ENCODE peak calls at places on chromosomes 3 and 15, in nine cellular contexts. One of them, this sample, is unnamed.

GRCh38 chr3:42712344-42712648 is 9.7 kb upstream of the HHATL start:
- DNase-seq in CD4-positive, alpha-beta T cell: no peak
- DNase-seq in LoVo: no peak
- DNase-seq in NCI-H748 treated with DMSO at 0.1 percent for 48 hours: no peak
- DNase-seq in naive thymus-derived CD8-positive, alpha-beta T cell: no peak
- DNase-seq in body of pancreas: no peak
- DNase-seq in B cell: no peak
- DNase-seq in BE2C: no peak
- DNase-seq in mammary epithelial cell: no peak
- DNase-seq in this sample: no peak

GRCh38 chr15:65952425-65953053 is 83.2 kb downstream of the RAB11A start:
- DNase-seq in B cell: no peak
- DNase-seq in naive thymus-derived CD8-positive, alpha-beta T cell: no peak
- DNase-seq in CD4-positive, alpha-beta T cell: no peak
- DNase-seq in NCI-H748 treated with DMSO at 0.1 percent for 48 hours: no peak
- DNase-seq in LoVo: peak
- DNase-seq in BE2C: no peak
- DNase-seq in body of pancreas: peak
- DNase-seq in mammary epithelial cell: peak
- DNase-seq in this sample: no peak

GRCh38 chr3:113104746-113105479 is 106.4 kb upstream of the BOC start:
- DNase-seq in naive thymus-derived CD8-positive, alpha-beta T cell: no peak
- DNase-seq in mammary epithelial cell: no peak
- DNase-seq in CD4-positive, alpha-beta T cell: no peak
- DNase-seq in NCI-H748 treated with DMSO at 0.1 percent for 48 hours: no peak
- DNase-seq in BE2C: no peak
- DNase-seq in LoVo: no peak
- DNase-seq in body of pancreas: no peak
- DNase-seq in B cell: no peak
- DNase-seq in this sample: no peak

GRCh38 chr15:59218099-59218498 is 11.5 kb downstream of the LDHAL6B start:
- DNase-seq in body of pancreas: no peak
- DNase-seq in B cell: no peak
- DNase-seq in mammary epithelial cell: no peak
- DNase-seq in naive thymus-derived CD8-positive, alpha-beta T cell: no peak
- DNase-seq in BE2C: no peak
- DNase-seq in CD4-positive, alpha-beta T cell: no peak
- DNase-seq in NCI-H748 treated with DMSO at 0.1 percent for 48 hours: no peak
- DNase-seq in LoVo: no peak
- DNase-seq in this sample: no peak

GRCh38 chr3:194250104-194251002 is 100.8 kb downstream of the CPN2 start:
- DNase-seq in BE2C: peak
- DNase-seq in CD4-positive, alpha-beta T cell: no peak
- DNase-seq in B cell: no peak
- DNase-seq in LoVo: no peak
- DNase-seq in mammary epithelial cell: no peak
- DNase-seq in naive thymus-derived CD8-positive, alpha-beta T cell: no peak
- DNase-seq in NCI-H748 treated with DMSO at 0.1 percent for 48 hours: no peak
- DNase-seq in body of pancreas: no peak
- DNase-seq in this sample: no peak

GRCh38 chr15:73620078-73620477 is 13.1 kb downstream of the NPTN start:
- DNase-seq in LoVo: no peak
- DNase-seq in B cell: no peak
- DNase-seq in NCI-H748 treated with DMSO at 0.1 percent for 48 hours: no peak
- DNase-seq in naive thymus-derived CD8-positive, alpha-beta T cell: no peak
- DNase-seq in BE2C: no peak
- DNase-seq in CD4-positive, alpha-beta T cell: no peak
- DNase-seq in body of pancreas: no peak
- DNase-seq in mammary epithelial cell: no peak
- DNase-seq in this sample: no peak

GRCh38 chr3:151901282-151901945 is 28.0 kb downstream of the SUCNR1 start:
- DNase-seq in mammary epithelial cell: no peak
- DNase-seq in B cell: no peak
- DNase-seq in LoVo: no peak
- DNase-seq in body of pancreas: no peak
- DNase-seq in NCI-H748 treated with DMSO at 0.1 percent for 48 hours: no peak
- DNase-seq in naive thymus-derived CD8-positive, alpha-beta T cell: no peak
- DNase-seq in CD4-positive, alpha-beta T cell: no peak
- DNase-seq in BE2C: no peak
- DNase-seq in this sample: no peak

GRCh38 chr3:60365360-60365759 is 885.9 kb downstream of the FHIT start:
- DNase-seq in BE2C: no peak
- DNase-seq in body of pancreas: no peak
- DNase-seq in NCI-H748 treated with DMSO at 0.1 percent for 48 hours: no peak
- DNase-seq in B cell: no peak
- DNase-seq in CD4-positive, alpha-beta T cell: no peak
- DNase-seq in naive thymus-derived CD8-positive, alpha-beta T cell: no peak
- DNase-seq in mammary epithelial cell: peak
- DNase-seq in LoVo: no peak
- DNase-seq in this sample: no peak

GRCh38 chr3:60504827-60505457 is 746.3 kb downstream of the FHIT start:
- DNase-seq in NCI-H748 treated with DMSO at 0.1 percent for 48 hours: no peak
- DNase-seq in BE2C: no peak
- DNase-seq in naive thymus-derived CD8-positive, alpha-beta T cell: no peak
- DNase-seq in LoVo: no peak
- DNase-seq in body of pancreas: no peak
- DNase-seq in CD4-positive, alpha-beta T cell: no peak
- DNase-seq in B cell: no peak
- DNase-seq in mammary epithelial cell: no peak
- DNase-seq in this sample: no peak

GRCh38 chr3:178270838-178271237 is 265.4 kb upstream of the KCNMB2 start:
- DNase-seq in mammary epithelial cell: peak
- DNase-seq in B cell: no peak
- DNase-seq in CD4-positive, alpha-beta T cell: no peak
- DNase-seq in LoVo: no peak
- DNase-seq in body of pancreas: no peak
- DNase-seq in BE2C: no peak
- DNase-seq in naive thymus-derived CD8-positive, alpha-beta T cell: no peak
- DNase-seq in NCI-H748 treated with DMSO at 0.1 percent for 48 hours: no peak
- DNase-seq in this sample: no peak

GRCh38 chr15:25811481-25811906 is 51.6 kb downstream of the ATP10A start:
- DNase-seq in NCI-H748 treated with DMSO at 0.1 percent for 48 hours: no peak
- DNase-seq in CD4-positive, alpha-beta T cell: no peak
- DNase-seq in BE2C: no peak
- DNase-seq in naive thymus-derived CD8-positive, alpha-beta T cell: no peak
- DNase-seq in LoVo: no peak
- DNase-seq in B cell: no peak
- DNase-seq in mammary epithelial cell: no peak
- DNase-seq in body of pancreas: no peak
- DNase-seq in this sample: no peak

GRCh38 chr15:89809787-89810148 is 4.9 kb downstream of the ANPEP start:
- DNase-seq in NCI-H748 treated with DMSO at 0.1 percent for 48 hours: no peak
- DNase-seq in BE2C: no peak
- DNase-seq in mammary epithelial cell: no peak
- DNase-seq in body of pancreas: no peak
- DNase-seq in B cell: no peak
- DNase-seq in LoVo: no peak
- DNase-seq in CD4-positive, alpha-beta T cell: no peak
- DNase-seq in naive thymus-derived CD8-positive, alpha-beta T cell: no peak
- DNase-seq in this sample: no peak

GRCh38 chr3:16825617-16826204 is 59.0 kb upstream of the PLCL2 start:
- DNase-seq in naive thymus-derived CD8-positive, alpha-beta T cell: no peak
- DNase-seq in LoVo: no peak
- DNase-seq in body of pancreas: no peak
- DNase-seq in mammary epithelial cell: no peak
- DNase-seq in B cell: no peak
- DNase-seq in CD4-positive, alpha-beta T cell: no peak
- DNase-seq in BE2C: no peak
- DNase-seq in NCI-H748 treated with DMSO at 0.1 percent for 48 hours: no peak
- DNase-seq in this sample: no peak

GRCh38 chr3:171162986-171163723 is 136.6 kb upstream of the SLC2A2 start:
- DNase-seq in BE2C: no peak
- DNase-seq in mammary epithelial cell: no peak
- DNase-seq in B cell: no peak
- DNase-seq in NCI-H748 treated with DMSO at 0.1 percent for 48 hours: no peak
- DNase-seq in CD4-positive, alpha-beta T cell: no peak
- DNase-seq in naive thymus-derived CD8-positive, alpha-beta T cell: peak
- DNase-seq in LoVo: no peak
- DNase-seq in body of pancreas: no peak
- DNase-seq in this sample: no peak

GRCh38 chr15:101657968-101658784 is 6.0 kb upstream of the TM2D3 start:
- DNase-seq in NCI-H748 treated with DMSO at 0.1 percent for 48 hours: no peak
- DNase-seq in naive thymus-derived CD8-positive, alpha-beta T cell: no peak
- DNase-seq in BE2C: peak
- DNase-seq in LoVo: no peak
- DNase-seq in B cell: no peak
- DNase-seq in mammary epithelial cell: no peak
- DNase-seq in CD4-positive, alpha-beta T cell: no peak
- DNase-seq in body of pancreas: peak
- DNase-seq in this sample: peak

GRCh38 chr3:29512620-29513019 is 231.7 kb downstream of the RBMS3 start:
- DNase-seq in naive thymus-derived CD8-positive, alpha-beta T cell: no peak
- DNase-seq in NCI-H748 treated with DMSO at 0.1 percent for 48 hours: no peak
- DNase-seq in body of pancreas: no peak
- DNase-seq in CD4-positive, alpha-beta T cell: no peak
- DNase-seq in B cell: no peak
- DNase-seq in BE2C: no peak
- DNase-seq in mammary epithelial cell: peak
- DNase-seq in LoVo: no peak
- DNase-seq in this sample: no peak

GRCh38 chr15:68032672-68033071 is 21.4 kb upstream of the PIAS1 start:
- DNase-seq in mammary epithelial cell: peak
- DNase-seq in NCI-H748 treated with DMSO at 0.1 percent for 48 hours: no peak
- DNase-seq in body of pancreas: no peak
- DNase-seq in B cell: no peak
- DNase-seq in BE2C: no peak
- DNase-seq in naive thymus-derived CD8-positive, alpha-beta T cell: no peak
- DNase-seq in LoVo: no peak
- DNase-seq in CD4-positive, alpha-beta T cell: no peak
- DNase-seq in this sample: no peak

GRCh38 chr3:173932624-173933023 is 535.1 kb downstream of the NLGN1 start:
- DNase-seq in NCI-H748 treated with DMSO at 0.1 percent for 48 hours: no peak
- DNase-seq in mammary epithelial cell: peak
- DNase-seq in CD4-positive, alpha-beta T cell: no peak
- DNase-seq in naive thymus-derived CD8-positive, alpha-beta T cell: no peak
- DNase-seq in LoVo: no peak
- DNase-seq in body of pancreas: no peak
- DNase-seq in B cell: no peak
- DNase-seq in BE2C: no peak
- DNase-seq in this sample: no peak

GRCh38 chr3:277873-278272 is 81.3 kb downstream of the CHL1 start:
- DNase-seq in BE2C: no peak
- DNase-seq in B cell: no peak
- DNase-seq in naive thymus-derived CD8-positive, alpha-beta T cell: no peak
- DNase-seq in NCI-H748 treated with DMSO at 0.1 percent for 48 hours: no peak
- DNase-seq in CD4-positive, alpha-beta T cell: no peak
- DNase-seq in mammary epithelial cell: no peak
- DNase-seq in body of pancreas: no peak
- DNase-seq in LoVo: no peak
- DNase-seq in this sample: no peak

This sample was measured in Peyer's patch.